ENCODE peak calls at places on chromosome 22, in six cellular contexts. H is K562, M is H1, D is HCT116, P is HepG2, E is GM12878. U is an unnamed sample. For H3K4me1, the result is how much of the 10 kb centered on the place peaks cover.

GRCh38 chr22:50136431-50137047 is 34.0 kb upstream of the PANX2 start:
- DNase-seq in P (no peak), E (no peak), M (no peak), D (no peak), H (no peak), U (no peak)

GRCh38 chr22:46830001-46830715 is 67.7 kb downstream of the TBC1D22A start:
- DNase-seq in M (no peak), H (no peak), P (no peak), D (no peak), E (no peak), U (no peak)

GRCh38 chr22:50327711-50328019 is 853 bp upstream of the DENND6B start:
- DNase-seq in E (no peak), P (no peak), D (no peak), M (no peak), H (no peak), U (no peak)

GRCh38 chr22:46349238-46349637 is 13.7 kb downstream of the TRMU start:
- DNase-seq in D (no peak), E (no peak), M (no peak), P (no peak), H (no peak), U (no peak)

GRCh38 chr22:49586873-49587272 is 240.8 kb downstream of the BRD1 start:
- DNase-seq in P (no peak), D (no peak), E (no peak), M (no peak), H (no peak), U (no peak)

GRCh38 chr22:45984316-45984916 is 7.5 kb upstream of the WNT7B start:
- DNase-seq in D (no peak), P (no peak), H (no peak), E (no peak), M (no peak), U (no peak)

GRCh38 chr22:50206599-50206998 is 5.8 kb downstream of the SELENOO start:
- DNase-seq in H (peak), P (peak), M (peak), E (no peak), D (no peak), U (peak)

GRCh38 chr22:24952837-24953293 is 349 bp downstream of the KIAA1671 start:
- DNase-seq in M (no peak), E (no peak), H (no peak), D (peak), P (peak), U (no peak)

GRCh38 chr22:33971561-33971961 is 51.3 kb upstream of the LARGE1 start:
- DNase-seq in P (peak), M (no peak), E (no peak), D (no peak), H (no peak), U (no peak)

GRCh38 chr22:19641254-19641982 is 72.9 kb upstream of the SEPTIN5 start:
- DNase-seq in E (no peak), D (peak), P (no peak), M (peak), H (peak), U (peak)

GRCh38 chr22:50691521-50691920 is 18.9 kb downstream of the SHANK3 start:
- DNase-seq in D (peak), E (peak), M (no peak), P (peak), H (peak), U (no peak)

GRCh38 chr22:18035740-18036139 is 11.4 kb upstream of the MICAL3 start:
- DNase-seq in H (no peak), D (peak), E (no peak), M (no peak), P (peak), U (no peak)

GRCh38 chr22:49724893-49725489 is 102.7 kb downstream of the BRD1 start:
- DNase-seq in H (peak), M (no peak), D (peak), P (peak), E (no peak), U (peak)

GRCh38 chr22:50119169-50119767 is 29.5 kb downstream of the MOV10L1 start:
- DNase-seq in P (no peak), D (no peak), E (no peak), H (no peak), M (no peak), U (no peak)

GRCh38 chr22:26702906-26703830 is 45.8 kb downstream of the MIAT start:
- DNase-seq in H (no peak), E (no peak), D (no peak), M (no peak), P (no peak), U (no peak)

GRCh38 chr22:20203142-20204099 is 52.6 kb upstream of the CCDC188 start:
- DNase-seq in P (peak), H (peak), D (no peak), E (no peak), M (peak), U (peak)

GRCh38 chr22:26391623-26392022 is 37.4 kb upstream of the ASPHD2 start:
- DNase-seq in H (no peak), P (no peak), E (no peak), D (no peak), M (no peak), U (no peak)

GRCh38 chr22:49015993-49016908 is 811.4 kb downstream of the BRD1 start:
- DNase-seq in D (no peak), E (no peak), P (peak), H (no peak), M (no peak), U (no peak)

GRCh38 chr22:17159504-17159951 is 451 bp upstream of the HDHD5 start:
- DNase-seq in D (peak), H (no peak), P (no peak), M (no peak), E (no peak), U (no peak)

GRCh38 chr22:37906364-37907008 is 389 bp downstream of the MICALL1 start:
- DNase-seq in M (no peak), H (peak), D (no peak), E (no peak), P (no peak), U (no peak)

GRCh38 chr22:36921309-36922096 is 8.1 kb downstream of the CSF2RB start:
- DNase-seq in E (peak), D (no peak), M (no peak), H (no peak), P (no peak), U (no peak)

GRCh38 chr22:48089601-48090331 is 1327.3 kb downstream of the TBC1D22A start:
- DNase-seq in H (no peak), M (no peak), P (no peak), D (no peak), E (no peak), U (no peak)

DNA sequence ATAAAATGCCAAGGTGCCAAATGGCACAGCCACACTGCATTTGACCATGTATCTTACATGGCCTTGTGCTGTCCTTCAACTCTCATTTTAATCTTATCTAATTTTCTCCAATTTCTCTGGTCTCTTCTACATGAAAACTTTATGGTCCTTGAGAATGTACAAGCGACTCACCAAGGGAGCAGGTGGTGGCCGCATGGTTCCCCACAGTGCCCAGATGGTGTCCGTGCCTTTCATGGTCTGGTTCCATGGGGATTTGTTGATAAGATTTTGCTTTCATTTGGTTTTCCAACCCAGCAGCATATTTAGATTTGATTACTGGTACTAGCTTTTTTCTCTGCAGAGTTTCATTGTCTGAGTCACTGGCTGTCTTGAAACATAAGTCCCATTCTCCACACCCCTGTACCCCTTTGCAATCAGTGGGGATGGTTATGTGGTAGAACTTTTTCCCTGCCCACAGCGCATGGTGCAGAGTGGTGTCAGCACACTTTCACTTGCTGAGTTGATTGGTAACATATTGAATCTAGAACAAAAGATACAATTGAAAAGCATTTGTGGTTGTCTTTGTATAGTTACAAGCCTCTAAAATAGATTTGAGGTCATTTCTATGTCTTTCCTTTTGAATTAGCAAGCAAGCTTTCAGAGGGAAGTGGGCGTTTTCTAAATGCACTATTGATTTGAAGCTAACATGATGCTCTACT is 24.1 kb downstream of the ZNRF3 start:
- DNase-seq in P (no peak), E (peak), M (no peak), H (no peak), D (no peak), U (no peak)
- TF ChIP-seq ZNF274 in P (no peak), E (no peak), M (no peak), H (no peak), D (no peak), U (no peak)

GRCh38 chr22:40451230-40451629 is 80.8 kb downstream of the SGSM3 start:
- DNase-seq in E (no peak), H (no peak), D (no peak), M (no peak), P (no peak), U (no peak)
- H3K4me1 ChIP-seq in E (under half), H (under half), D (under half), M (under half), P (under half), U (under half)

GRCh38 chr22:42714308-42714707 is 6.4 kb downstream of the A4GALT start:
- DNase-seq in D (no peak), P (no peak), M (no peak), H (no peak), E (no peak), U (no peak)

GRCh38 chr22:42714768-42715430 is 5.8 kb downstream of the A4GALT start:
- DNase-seq in P (no peak), M (no peak), H (peak), D (no peak), E (no peak), U (no peak)

GRCh38 chr22:42717197-42717967 is 3.3 kb downstream of the A4GALT start:
- DNase-seq in E (no peak), H (peak), P (no peak), D (no peak), M (peak), U (peak)

GRCh38 chr22:42716221-42716620 is 4.4 kb downstream of the A4GALT start:
- DNase-seq in E (peak), M (no peak), D (no peak), P (no peak), H (no peak), U (no peak)

GRCh38 chr22:42716649-42717127 is 4.0 kb downstream of the A4GALT start:
- DNase-seq in P (no peak), H (no peak), E (peak), D (no peak), M (no peak), U (no peak)
- H3K4me3 ChIP-seq in P (no peak), H (no peak), E (peak), D (no peak), M (no peak), U (no peak)

GRCh38 chr22:30307026-30307574 is 17.8 kb upstream of the CASTOR1 start:
- DNase-seq in H (no peak), M (no peak), E (no peak), P (no peak), D (no peak), U (no peak)

GRCh38 chr22:30306629-30307016 is 17.3 kb upstream of the CASTOR1 start:
- DNase-seq in M (no peak), E (no peak), P (no peak), D (no peak), H (no peak), U (no peak)

GRCh38 chr22:30305906-30306628 is 16.8 kb upstream of the CASTOR1 start:
- DNase-seq in D (no peak), P (no peak), M (no peak), H (no peak), E (no peak), U (no peak)

GRCh38 chr22:30304495-30305244 is 15.4 kb upstream of the CASTOR1 start:
- DNase-seq in D (no peak), E (no peak), P (no peak), H (no peak), M (no peak), U (no peak)

DNA sequence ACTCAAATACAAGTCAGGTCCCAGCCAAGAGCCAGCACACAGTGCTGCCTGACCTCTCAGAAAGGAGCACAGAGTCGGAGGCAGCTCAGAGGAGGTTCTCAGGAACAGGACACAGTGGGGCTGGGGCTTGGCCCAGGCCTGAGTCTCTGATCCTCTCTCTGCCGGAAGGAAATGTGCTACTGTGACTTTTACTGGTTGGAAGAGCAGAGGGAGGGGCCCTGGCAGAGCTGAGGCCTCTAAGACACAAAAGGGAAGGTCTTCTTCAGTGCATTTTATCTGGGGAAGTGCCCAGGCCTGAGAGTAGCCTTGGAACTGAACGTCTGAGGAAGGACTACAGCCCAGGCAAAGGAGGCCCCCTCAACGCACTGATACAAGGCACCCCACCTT is 16.2 kb upstream of the CASTOR1 start:
- DNase-seq in E (peak), P (no peak), D (no peak), M (no peak), H (no peak), U (no peak)
- TF ChIP-seq ZNF274 in E (no peak), P (no peak), D (no peak), M (no peak), H (no peak), U (no peak)

GRCh38 chr22:22713416-22713815 is 69.0 kb downstream of the GGTLC2 start:
- DNase-seq in M (no peak), E (no peak), H (peak), P (no peak), D (no peak), U (no peak)
- H3K4me1 ChIP-seq in M (under half), E (under half), H (under half), P (under half), D (under half), U (under half)